ENCODE peak calls at places on chromosomes 13 and 19, in five cellular contexts. B, F, V, C and H are unnamed samples.

GRCh38 chr13:97743946-97744345 is 209.5 kb upstream of the IPO5 start:
- DNase-seq in C (no peak), B (no peak), F (no peak), V (no peak), H (no peak)

GRCh38 chr13:52001120-52001731 is 10.0 kb downstream of the ATP7B start:
- DNase-seq in F (no peak), V (peak; percentile 11), B (no peak), C (no peak), H (no peak)

GRCh38 chr19:7004313-7004931 is 16.8 kb downstream of the MBD3L2B start:
- DNase-seq in F (no peak), C (no peak), V (no peak), B (no peak), H (no peak)

GRCh38 chr13:41639955-41640780 is 182.8 kb downstream of the RGCC start:
- DNase-seq in F (no peak), C (no peak), V (no peak), B (peak; percentile 42), H (no peak)

GRCh38 chr19:48656840-48657474 is 11.0 kb upstream of the CA11 start:
- DNase-seq in F (no peak), C (no peak), B (no peak), V (peak; percentile 83), H (no peak)

GRCh38 chr19:42176649-42176989 is 40.9 kb downstream of the DEDD2 start:
- DNase-seq in C (no peak), B (no peak), V (no peak), F (no peak), H (no peak)

GRCh38 chr13:95356916-95357315 is 55.7 kb upstream of the ABCC4 start:
- DNase-seq in V (no peak), C (no peak), F (no peak), B (no peak), H (no peak)

GRCh38 chr19:17289489-17289888 is 7.8 kb downstream of the ANKLE1 start:
- DNase-seq in B (no peak), F (no peak), V (peak; percentile 76), C (peak; percentile 84), H (peak; percentile 79)

GRCh38 chr19:10503002-10503789 is at the start of gene KEAP1:
- DNase-seq in F (peak; percentile 20), V (no peak), B (peak; percentile 41), C (peak; percentile 75), H (no peak)

GRCh38 chr13:50866817-50867640 is 23.5 kb upstream of the DLEU7 start:
- DNase-seq in V (no peak), C (no peak), B (no peak), F (no peak), H (no peak)

GRCh38 chr19:9968820-9969687 is 32.7 kb upstream of the OLFM2 start:
- DNase-seq in B (no peak), C (peak; percentile 28), F (no peak), V (no peak), H (no peak)

GRCh38 chr13:97440598-97440997 is 6.6 kb downstream of the RAP2A start:
- DNase-seq in B (no peak), C (no peak), F (no peak), V (no peak), H (no peak)

GRCh38 chr19:1315470-1316166 is 29.9 kb downstream of the EFNA2 start:
- DNase-seq in F (no peak), B (no peak), V (no peak), C (peak; percentile 77), H (peak; percentile 73)

GRCh38 chr19:46107371-46107770 is 17.1 kb downstream of the IGFL3 start:
- DNase-seq in C (no peak), V (no peak), F (no peak), B (no peak), H (no peak)

GRCh38 chr19:4508698-4509097 is 9.6 kb downstream of the PLIN4 start:
- DNase-seq in F (no peak), B (no peak), V (no peak), C (no peak), H (peak; percentile 53)

GRCh38 chr19:10173527-10173926 is 21.2 kb downstream of the DNMT1 start:
- DNase-seq in C (no peak), F (no peak), V (no peak), B (no peak), H (no peak)

GRCh38 chr19:43780706-43781525 is at the start of gene KCNN4:
- DNase-seq in F (peak; percentile 29), V (no peak), B (no peak), C (no peak), H (no peak)

GRCh38 chr19:43781630-43782310 is 997 bp upstream of the KCNN4 start:
- DNase-seq in C (no peak), F (no peak), V (no peak), B (no peak), H (no peak)

GRCh38 chr19:43778651-43779050 is 2.1 kb downstream of the KCNN4 start:
- DNase-seq in F (no peak), C (no peak), B (no peak), V (no peak), H (no peak)

GRCh38 chr19:43779147-43779819 is 1.5 kb downstream of the KCNN4 start:
- DNase-seq in V (no peak), C (no peak), B (no peak), F (no peak), H (peak; percentile 35)

DNA sequence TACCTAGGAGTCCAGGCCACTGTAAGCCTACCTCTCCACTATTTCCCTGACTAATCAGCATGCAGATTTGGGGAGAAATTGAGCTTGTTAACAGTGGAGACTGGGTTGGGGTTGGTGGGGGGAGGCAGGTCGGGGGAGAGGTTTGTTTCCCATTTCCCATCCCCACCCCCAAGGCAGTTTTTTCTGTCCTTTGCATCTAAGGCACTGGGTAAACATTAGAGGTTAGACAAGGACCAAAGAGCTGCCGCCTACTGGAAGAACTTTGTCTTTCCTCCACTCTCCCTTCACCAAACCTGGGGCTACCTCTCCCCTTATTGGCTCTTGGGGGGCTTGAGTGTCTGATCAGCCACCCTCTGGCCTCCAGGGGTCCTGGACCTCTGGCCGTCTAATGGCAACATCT is 953 bp downstream of the KCNN4 start:
- DNase-seq in C (no peak), B (no peak), F (no peak), V (no peak), H (no peak)
- TF ChIP-seq CTCF in C (no peak), B (no peak), F (no peak), V (no peak), H (no peak)

GRCh38 chr19:8413593-8413923 is 453 bp downstream of the MARCHF2 start:
- DNase-seq in V (no peak), C (no peak), B (no peak), F (no peak), H (no peak)

GRCh38 chr19:8412783-8413592 is at the start of gene MARCHF2:
- DNase-seq in V (peak; percentile 94), C (peak; percentile 99), F (peak; percentile 91), B (peak; percentile 96), H (peak; percentile 97)
- H3K27ac ChIP-seq in V (no peak within 1 kb of the TSS), C (peak within 1 kb of the TSS; percentile 83), F (no peak within 1 kb of the TSS), B (peak within 1 kb of the TSS; percentile 74), H (peak within 1 kb of the TSS; percentile 87)

GRCh38 chr13:85970727-85971126 is 171.5 kb upstream of the SLITRK6 start:
- DNase-seq in B (no peak), C (no peak), F (no peak), V (no peak), H (no peak)
- TF ChIP-seq CTCF in B (no peak), C (no peak), F (no peak), V (no peak), H (no peak)

GRCh38 chr13:112728375-112729126 is 38.7 kb downstream of the ATP11A start:
- DNase-seq in F (no peak), B (no peak), V (no peak), C (no peak), H (no peak)

GRCh38 chr13:112727581-112727980 is 37.7 kb downstream of the ATP11A start:
- DNase-seq in B (peak; percentile 14), V (no peak), F (no peak), C (no peak), H (no peak)

GRCh38 chr13:112730157-112730671 is 40.4 kb downstream of the ATP11A start:
- DNase-seq in F (no peak), C (no peak), B (peak; percentile 9), V (no peak), H (peak; percentile 78)

GRCh38 chr13:112731667-112732616 is 42.1 kb downstream of the ATP11A start:
- DNase-seq in C (no peak), B (no peak), V (no peak), F (no peak), H (no peak)

GRCh38 chr13:112729408-112729807 is 39.6 kb downstream of the ATP11A start:
- DNase-seq in B (peak; percentile 12), C (peak; percentile 77), V (no peak), F (no peak), H (peak; percentile 50)
- H3K27ac ChIP-seq in B (no peak overlapping the region), C (peak overlapping the region; percentile 92), V (no peak overlapping the region), F (no peak overlapping the region), H (peak overlapping the region; percentile 83)

GRCh38 chr19:58325623-58326022 is 1.2 kb upstream of the ZSCAN22 start:
- DNase-seq in F (no peak), B (no peak), C (no peak), V (no peak), H (no peak)

GRCh38 chr19:58330458-58330857 is 3.7 kb downstream of the ZSCAN22 start:
- DNase-seq in F (no peak), V (no peak), B (no peak), C (no peak), H (no peak)

GRCh38 chr19:58326914-58327726 is at the start of gene ZSCAN22:
- DNase-seq in V (peak; percentile 81), C (peak; percentile 97), F (peak; percentile 77), B (peak; percentile 98), H (peak; percentile 99)

GRCh38 chr19:58328999-58329398 is 2.2 kb downstream of the ZSCAN22 start:
- DNase-seq in V (no peak), B (no peak), C (no peak), F (no peak), H (no peak)

DNA sequence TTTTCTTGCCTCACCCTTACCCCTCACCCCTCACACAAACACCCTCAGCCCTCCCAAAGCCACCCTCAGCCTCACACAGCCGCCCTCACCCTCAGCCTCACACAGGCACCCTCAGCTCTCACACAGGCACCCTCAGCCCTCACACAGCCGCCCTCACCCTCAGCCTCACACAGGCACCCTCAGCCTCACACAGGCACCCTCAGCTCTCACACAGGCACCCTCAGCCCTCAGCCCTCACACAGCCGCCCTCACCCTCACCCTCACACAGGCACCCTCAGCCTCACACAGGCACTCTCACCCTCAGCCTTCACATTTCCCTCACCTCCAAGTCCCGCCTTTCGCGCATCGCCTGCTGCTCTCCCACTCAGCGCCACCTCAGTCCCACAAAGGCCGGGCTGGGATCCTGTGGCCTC is 287 bp upstream of the ZSCAN22 start:
- DNase-seq in B (no peak), F (no peak), V (no peak), C (no peak), H (no peak)
- TF ChIP-seq CTCF in B (no peak), F (no peak), V (no peak), C (no peak), H (no peak)

DNA sequence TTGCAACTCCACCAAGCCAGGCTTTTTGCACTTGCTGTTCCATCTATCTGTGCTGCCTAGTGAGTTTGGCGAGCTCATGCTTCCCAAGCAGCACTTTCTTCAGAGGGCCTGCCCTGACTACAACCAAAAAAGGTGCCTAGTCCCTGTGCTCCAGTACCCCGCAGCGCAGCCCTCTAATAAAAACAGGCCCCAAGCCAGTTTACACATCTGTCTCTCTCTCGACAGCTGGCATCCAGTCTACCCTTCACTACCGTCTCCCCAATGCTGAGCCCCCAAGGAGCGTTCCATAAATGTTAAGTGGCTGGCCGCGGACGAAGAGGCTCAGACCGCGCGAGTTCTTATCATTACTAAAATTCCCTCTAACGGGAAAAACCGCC is 512 bp downstream of the MED4 start:
- DNase-seq in B (no peak), F (no peak), V (no peak), C (no peak), H (no peak)
- H3K27ac ChIP-seq in B (peak overlapping the region; percentile 87), F (peak overlapping the region; percentile 84), V (peak overlapping the region; percentile 69), C (peak overlapping the region; percentile 95), H (peak overlapping the region; percentile 89)

GRCh38 chr19:39145180-39145953 is 19.8 kb downstream of the PAK4 start:
- DNase-seq in C (no peak), F (no peak), B (no peak), V (no peak), H (no peak)
- TF ChIP-seq CTCF in C (no peak), F (no peak), B (peak; percentile 14), V (no peak), H (no peak)